ENCODE peak calls at places on chromosome 7, in five cellular contexts. T is OCI-LY7, E is mesenchymal stem cell, G is left ventricle myocardium inferior, U is H1. J is an unnamed sample. For H3K36me3, the result is how much of the 10 kb centered on the place peaks cover.

GRCh38 chr7:151086802-151087246 is 549 bp downstream of the AGAP3 start:
- DNase-seq in T (no peak), E (peak), G (no peak), U (no peak), J (no peak)

GRCh38 chr7:25777969-25778767 is 373.8 kb upstream of the NFE2L3 start:
- DNase-seq in T (no peak), E (no peak), G (no peak), U (no peak), J (no peak)

GRCh38 chr7:158753900-158754299 is 49.3 kb upstream of the NCAPG2 start:
- DNase-seq in T (no peak), E (no peak), G (no peak), U (no peak), J (no peak)

GRCh38 chr7:41503438-41503837 is 199.5 kb downstream of the INHBA start:
- DNase-seq in T (no peak), E (peak), G (no peak), U (no peak), J (no peak)

GRCh38 chr7:39084344-39084743 is 106.6 kb downstream of the POU6F2 start:
- DNase-seq in T (no peak), E (no peak), G (no peak), U (no peak), J (no peak)

GRCh38 chr7:128954830-128955797 is 17.4 kb downstream of the IRF5 start:
- DNase-seq in T (peak), E (no peak), G (no peak), U (no peak), J (no peak)

GRCh38 chr7:12322903-12323300 is 80.8 kb downstream of the VWDE start:
- DNase-seq in T (no peak), E (no peak), G (no peak), U (no peak), J (no peak)

GRCh38 chr7:107078517-107078966 is 34.0 kb downstream of the PRKAR2B start:
- DNase-seq in T (no peak), E (peak), G (no peak), U (no peak), J (no peak)

GRCh38 chr7:26449175-26450165 is 157.8 kb downstream of the SNX10 start:
- DNase-seq in T (no peak), E (peak), G (no peak), U (no peak), J (no peak)

GRCh38 chr7:140229591-140230516 is 53.1 kb upstream of the KDM7A start:
- DNase-seq in T (no peak), E (no peak), G (peak), U (no peak), J (no peak)

GRCh38 chr7:73893342-73894101 is 32.6 kb downstream of the TMEM270 start:
- DNase-seq in T (no peak), E (no peak), G (peak), U (no peak), J (no peak)

GRCh38 chr7:1016577-1017531 is 27.5 kb upstream of the GPR146 start:
- DNase-seq in T (no peak), E (no peak), G (no peak), U (no peak), J (no peak)

GRCh38 chr7:95330194-95331003 is 6.1 kb upstream of the PON1 start:
- DNase-seq in T (no peak), E (peak), G (no peak), U (no peak), J (no peak)

GRCh38 chr7:30984359-30985107 is 20.8 kb downstream of the GHRHR start:
- DNase-seq in T (no peak), E (peak), G (no peak), U (peak), J (no peak)

GRCh38 chr7:22885824-22886255 is 63.2 kb upstream of the TOMM7 start:
- DNase-seq in T (peak), E (peak), G (no peak), U (no peak), J (no peak)

GRCh38 chr7:120991570-120991969 is 3.1 kb downstream of the CPED1 start:
- DNase-seq in T (no peak), E (peak), G (no peak), U (no peak), J (no peak)

GRCh38 chr7:128031901-128032604 is 816 bp upstream of the LRRC4 start:
- DNase-seq in T (peak), E (peak), G (peak), U (no peak), J (no peak)

GRCh38 chr7:108284349-108285017 is 154.3 kb upstream of the LAMB4 start:
- DNase-seq in T (no peak), E (no peak), G (no peak), U (no peak), J (no peak)

GRCh38 chr7:150556521-150557138 is 10.6 kb upstream of the GIMAP4 start:
- DNase-seq in T (no peak), E (no peak), G (no peak), U (no peak), J (no peak)

GRCh38 chr7:93043393-93043985 is 74.3 kb downstream of the SAMD9 start:
- DNase-seq in T (no peak), E (peak), G (peak), U (no peak), J (no peak)

GRCh38 chr7:3592438-3593134 is 291.5 kb downstream of the SDK1 start:
- DNase-seq in T (no peak), E (peak), G (no peak), U (no peak), J (no peak)

GRCh38 chr7:151741585-151741984 is 135.3 kb downstream of the PRKAG2 start:
- DNase-seq in T (no peak), E (no peak), G (no peak), U (no peak), J (no peak)

GRCh38 chr7:96285579-96285978 is 36.3 kb downstream of the SLC25A13 start:
- DNase-seq in T (no peak), E (no peak), G (no peak), U (no peak), J (no peak)

GRCh38 chr7:30140456-30140855 is 5.7 kb downstream of the MTURN start:
- DNase-seq in T (no peak), E (no peak), G (no peak), U (no peak), J (no peak)

GRCh38 chr7:112476390-112477052 is 4.3 kb upstream of the LSMEM1 start:
- DNase-seq in T (no peak), E (no peak), G (no peak), U (no peak), J (no peak)
- H3K36me3 ChIP-seq in T (half or more), E (half or more), G (half or more), U (under half), J (under half)

GRCh38 chr7:130877676-130878305 is 143.8 kb upstream of the KLF14 start:
- DNase-seq in T (no peak), E (no peak), G (no peak), U (no peak), J (no peak)
- H3K36me3 ChIP-seq in T (under half), E (half or more), G (half or more), U (under half), J (under half)

GRCh38 chr7:98958968-98959367 is 80.6 kb downstream of the TRRAP start:
- DNase-seq in T (no peak), E (no peak), G (no peak), U (no peak), J (no peak)
- H3K36me3 ChIP-seq in T (half or more), E (half or more), G (half or more), U (half or more), J (under half)

GRCh38 chr7:36430171-36430570 is 40.5 kb downstream of the ANLN start:
- DNase-seq in T (no peak), E (no peak), G (no peak), U (no peak), J (no peak)
- H3K36me3 ChIP-seq in T (half or more), E (under half), G (under half), U (under half), J (under half)

J was measured in esophagus squamous epithelium.